ENCODE peak calls at places on chromosome 11, in six cellular contexts. J is H7, W is left ventricle myocardium superior, Q is brain microvascular endothelial cell, Z is tibial nerve, X is activated T-cell treated with anti-CD3 and anti-CD28 coated beads for 24 hours. L is an unnamed sample.

GRCh38 chr11:3952715-3953114 is 97.3 kb downstream of the STIM1 start:
- DNase-seq in Q (no peak), W (no peak), J (no peak), X (no peak), Z (no peak), L (no peak)

GRCh38 chr11:123020968-123021367 is 39.3 kb upstream of the BSX start:
- DNase-seq in X (peak; percentile 8), Z (no peak), W (no peak), Q (peak; percentile 49), J (peak; percentile 81), L (peak; percentile 78)

GRCh38 chr11:60657880-60658279 is 41.5 kb upstream of the MS4A8 start:
- DNase-seq in W (no peak), Q (no peak), X (no peak), Z (no peak), J (no peak), L (no peak)

GRCh38 chr11:106608677-106609076 is 409.6 kb downstream of the GUCY1A2 start:
- DNase-seq in J (no peak), W (no peak), Z (no peak), Q (peak; percentile 20), X (no peak), L (no peak)

GRCh38 chr11:12242071-12242672 is 131.8 kb downstream of the MICAL2 start:
- DNase-seq in Z (no peak), W (no peak), J (no peak), Q (no peak), X (no peak), L (no peak)

GRCh38 chr11:58286249-58286648 is 18.2 kb upstream of the OR10W1 start:
- DNase-seq in J (peak; percentile 29), Q (peak; percentile 32), W (no peak), X (no peak), Z (no peak), L (peak; percentile 29)

GRCh38 chr11:19625438-19625837 is 87.2 kb upstream of the NAV2 start:
- DNase-seq in X (no peak), Z (no peak), Q (no peak), W (no peak), J (no peak), L (no peak)

GRCh38 chr11:132719684-132720083 is 812.6 kb downstream of the OPCML start:
- DNase-seq in Z (no peak), X (no peak), J (no peak), Q (no peak), W (no peak), L (no peak)

GRCh38 chr11:125166347-125166841 is 1.8 kb downstream of the PKNOX2 start:
- DNase-seq in Z (no peak), X (no peak), W (peak; percentile 46), Q (no peak), J (peak; percentile 77), L (no peak)

GRCh38 chr11:92978226-92979111 is 9.0 kb downstream of the MTNR1B start:
- DNase-seq in Z (no peak), X (no peak), W (no peak), Q (no peak), J (no peak), L (no peak)

GRCh38 chr11:13040969-13041561 is 31.9 kb downstream of the RASSF10 start:
- DNase-seq in W (no peak), Z (no peak), X (no peak), J (no peak), Q (no peak), L (no peak)

GRCh38 chr11:34437224-34437879 is 1.4 kb upstream of the CAT start:
- DNase-seq in Z (no peak), W (no peak), X (no peak), Q (no peak), J (no peak), L (no peak)

GRCh38 chr11:1731451-1732059 is 18.8 kb downstream of the IFITM10 start:
- DNase-seq in Z (no peak), J (no peak), W (no peak), X (no peak), Q (no peak), L (no peak)

GRCh38 chr11:129225190-129225589 is 33.1 kb upstream of the ARHGAP32 start:
- DNase-seq in J (no peak), Q (peak; percentile 77), X (no peak), Z (no peak), W (no peak), L (no peak)

GRCh38 chr11:133917921-133918605 is 38.7 kb downstream of the IGSF9B start:
- DNase-seq in W (no peak), J (peak; percentile 77), X (no peak), Q (no peak), Z (no peak), L (peak; percentile 59)

GRCh38 chr11:32817181-32817842 is 12.4 kb upstream of the PRRG4 start:
- DNase-seq in Z (no peak), Q (no peak), W (no peak), J (no peak), X (no peak), L (no peak)

GRCh38 chr11:110069158-110069737 is 23.9 kb upstream of the ZC3H12C start:
- DNase-seq in J (no peak), W (peak; percentile 77), X (no peak), Z (no peak), Q (peak; percentile 81), L (no peak)

GRCh38 chr11:117808768-117809167 is 11.8 kb upstream of the DSCAML1 start:
- DNase-seq in W (peak; percentile 59), Z (no peak), Q (no peak), J (no peak), X (no peak), L (no peak)

GRCh38 chr11:24516658-24517057 is 19.8 kb downstream of the LUZP2 start:
- DNase-seq in W (no peak), Q (no peak), X (no peak), J (no peak), Z (no peak), L (no peak)

GRCh38 chr11:61111060-61111435 is 8.8 kb downstream of the CD5 start:
- DNase-seq in Q (no peak), W (no peak), X (no peak), J (no peak), Z (no peak), L (no peak)

GRCh38 chr11:6817668-6818067 is 18.2 kb upstream of the OR6A2 start:
- DNase-seq in W (no peak), Z (no peak), J (peak; percentile 73), Q (no peak), X (no peak), L (peak; percentile 58)

GRCh38 chr11:26985941-26986340 is 8.0 kb upstream of the FIBIN start:
- DNase-seq in J (no peak), W (no peak), X (no peak), Z (no peak), Q (no peak), L (no peak)

GRCh38 chr11:121453589-121454299 is 977 bp upstream of the SORL1-AS1 start:
- DNase-seq in Z (no peak), Q (no peak), J (no peak), X (no peak), W (no peak), L (no peak)

GRCh38 chr11:73968356-73968966 is 14.2 kb downstream of the UCP2 start:
- DNase-seq in J (peak; percentile 27), Q (no peak), X (no peak), Z (no peak), W (no peak), L (no peak)

GRCh38 chr11:133526790-133527189 is 5.5 kb downstream of the OPCML start:
- DNase-seq in J (no peak), X (no peak), W (peak; percentile 68), Z (no peak), Q (no peak), L (no peak)

GRCh38 chr11:70500076-70500847 is 101.9 kb downstream of the CTTN start:
- DNase-seq in Q (no peak), X (no peak), Z (no peak), J (no peak), W (no peak), L (no peak)

GRCh38 chr11:14842002-14842401 is 50.0 kb downstream of the CYP2R1 start:
- DNase-seq in Z (no peak), X (no peak), W (no peak), J (no peak), Q (no peak), L (no peak)

GRCh38 chr11:75499423-75500305 is 26.1 kb downstream of the GDPD5 start:
- DNase-seq in Z (peak; percentile 76), J (no peak), X (no peak), Q (peak; percentile 84), W (peak; percentile 46), L (no peak)

GRCh38 chr11:124760205-124760652 is 1.9 kb downstream of the ESAM start:
- DNase-seq in Q (no peak), Z (no peak), W (peak; percentile 65), J (peak; percentile 64), X (no peak), L (no peak)

GRCh38 chr11:83092488-83093384 is 21.0 kb upstream of the RAB30 start:
- DNase-seq in Z (no peak), Q (no peak), W (no peak), J (no peak), X (no peak), L (no peak)

GRCh38 chr11:69913591-69914285 is 94.5 kb upstream of the FGF3 start:
- DNase-seq in Q (no peak), W (peak; percentile 18), X (no peak), J (peak; percentile 37), Z (no peak), L (no peak)

GRCh38 chr11:27795955-27796861 is 96.0 kb upstream of the BDNF start:
- DNase-seq in J (peak; percentile 55), W (peak; percentile 37), X (no peak), Q (no peak), Z (no peak), L (peak; percentile 51)

GRCh38 chr11:3799143-3799542 is 1.8 kb upstream of the NUP98 start:
- DNase-seq in Z (no peak), Q (no peak), J (no peak), X (no peak), W (no peak), L (no peak)

GRCh38 chr11:125114518-125114917 is 3.1 kb upstream of the TMEM218 start:
- DNase-seq in X (no peak), Z (no peak), Q (no peak), J (no peak), W (no peak), L (no peak)

GRCh38 chr11:130215531-130216220 is 56.1 kb downstream of the ST14 start:
- DNase-seq in X (no peak), Q (no peak), W (no peak), Z (no peak), J (peak; percentile 30), L (no peak)

GRCh38 chr11:27456802-27457329 is 15.7 kb downstream of the LGR4 start:
- DNase-seq in Q (no peak), J (no peak), W (no peak), Z (no peak), X (no peak), L (no peak)

GRCh38 chr11:6237903-6238302 is 986 bp upstream of the CNGA4 start:
- DNase-seq in J (no peak), X (no peak), Z (no peak), W (no peak), Q (no peak), L (no peak)

GRCh38 chr11:6737872-6738466 is 33.8 kb downstream of the OR2AG2 start:
- DNase-seq in W (no peak), J (peak; percentile 7), Z (no peak), Q (peak; percentile 61), X (peak; percentile 59), L (peak; percentile 51)

GRCh38 chr11:102017029-102017428 is 30.2 kb upstream of the CFAP300 start:
- DNase-seq in W (no peak), Z (no peak), J (no peak), Q (no peak), X (no peak), L (no peak)

GRCh38 chr11:12090761-12091261 is 19.6 kb upstream of the MICAL2 start:
- DNase-seq in Z (no peak), W (no peak), J (no peak), Q (no peak), X (no peak), L (no peak)

L was measured in iPS-NIHi11.